ENCODE peak calls at places on chromosomes 3 and 15, in six cellular contexts. Z is left lung; V is activated naive CD8-positive, alpha-beta T cell treated with anti-CD3 and anti-CD28 coated beads, Interleukin-2, amount 50 U/mL, for 24 hours; A is K562; B is activated T-cell treated with anti-CD3 and anti-CD28 coated beads, Interleukin-2, amount 50 U/mL, for 4 hours; L is activated CD8-positive, alpha-beta memory T cell treated with anti-CD3 and anti-CD28 coated beads, Interleukin-2, amount 10 ng/mL, durations not matched to agents 7 days and 5 days. N is an unnamed sample.

GRCh38 chr3:178479860-178480259 is 56.4 kb upstream of the KCNMB2 start:
- ATAC-seq in L (no peak), Z (no peak), B (no peak), A (no peak), V (no peak), N (no peak)

GRCh38 chr3:132730891-132731580 is 8.8 kb upstream of the NPHP3 start:
- ATAC-seq in A (peak; percentile 87), V (peak; percentile 24), Z (peak; percentile 93), B (no peak), L (peak; percentile 47), N (peak; percentile 50)

GRCh38 chr15:31379577-31379976 is 52.9 kb downstream of the KLF13 start:
- ATAC-seq in L (no peak), V (no peak), B (no peak), Z (no peak), A (no peak), N (no peak)

GRCh38 chr15:62125763-62126162 is 39.3 kb downstream of the C2CD4B start:
- ATAC-seq in V (no peak), A (peak; percentile 86), B (no peak), Z (peak; percentile 89), L (no peak), N (peak; percentile 55)

GRCh38 chr3:195574497-195575304 is 9.0 kb downstream of the APOD start:
- ATAC-seq in V (no peak), B (no peak), Z (no peak), A (no peak), L (no peak), N (no peak)

GRCh38 chr15:38441130-38441519 is 12.8 kb upstream of the FAM98B start:
- ATAC-seq in A (no peak), L (no peak), B (no peak), Z (no peak), V (no peak), N (peak; percentile 17)

GRCh38 chr15:88902491-88902835 is 7.1 kb upstream of the HAPLN3 start:
- ATAC-seq in B (no peak), L (no peak), Z (no peak), A (no peak), V (no peak), N (no peak)

GRCh38 chr3:189394599-189395121 is 222.9 kb downstream of the TPRG1 start:
- ATAC-seq in B (peak; percentile 54), Z (no peak), V (peak; percentile 28), L (peak; percentile 88), A (no peak), N (no peak)

GRCh38 chr15:43238691-43239131 is 17.9 kb upstream of the EPB42 start:
- ATAC-seq in L (no peak), V (no peak), A (peak; percentile 42), Z (no peak), B (no peak), N (peak; percentile 71)

GRCh38 chr3:14273886-14274517 is 95.4 kb downstream of the LSM3 start:
- ATAC-seq in A (peak; percentile 45), B (no peak), V (no peak), Z (no peak), L (no peak), N (peak; percentile 56)

GRCh38 chr15:41599061-41599460 is 40.0 kb downstream of the TYRO3 start:
- ATAC-seq in B (no peak), Z (no peak), V (no peak), A (no peak), L (no peak), N (no peak)

GRCh38 chr15:86082619-86083377 is 3.1 kb downstream of the AGBL1 start:
- ATAC-seq in B (no peak), A (no peak), V (peak; percentile 40), L (no peak), Z (peak; percentile 65), N (no peak)

GRCh38 chr15:99310745-99311144 is 59.5 kb downstream of the LRRC28 start:
- ATAC-seq in Z (no peak), L (no peak), V (no peak), B (no peak), A (peak; percentile 41), N (no peak)

GRCh38 chr15:101070502-101071273 is 151.5 kb downstream of the LRRK1 start:
- ATAC-seq in A (no peak), Z (peak; percentile 65), V (peak; percentile 69), L (peak; percentile 45), B (peak; percentile 59), N (peak; percentile 37)

GRCh38 chr3:133964547-133964946 is 65.2 kb downstream of the SLCO2A1 start:
- ATAC-seq in B (no peak), A (no peak), Z (peak; percentile 26), V (no peak), L (no peak), N (peak; percentile 20)

GRCh38 chr15:41154412-41154811 is 38.3 kb upstream of the INO80 start:
- ATAC-seq in B (no peak), Z (no peak), L (no peak), A (no peak), V (no peak), N (no peak)

GRCh38 chr15:74725241-74725774 is at the start of gene CYP1A1:
- ATAC-seq in Z (peak; percentile 86), L (peak; percentile 27), V (peak; percentile 9), B (peak; percentile 51), A (peak; percentile 27), N (peak; percentile 50)

GRCh38 chr15:25705430-25706115 is 157.6 kb downstream of the ATP10A start:
- ATAC-seq in B (no peak), A (no peak), L (no peak), V (no peak), Z (no peak), N (no peak)

GRCh38 chr3:99249627-99250026 is 348.1 kb upstream of the DCBLD2 start:
- ATAC-seq in B (no peak), V (no peak), L (no peak), A (no peak), Z (no peak), N (no peak)

GRCh38 chr15:79743032-79743431 is 153.8 kb downstream of the MTHFS start:
- ATAC-seq in L (no peak), A (no peak), B (no peak), Z (no peak), V (no peak), N (no peak)

GRCh38 chr3:167318996-167319615 is 61.0 kb downstream of the ZBBX start:
- ATAC-seq in L (no peak), Z (no peak), V (no peak), A (no peak), B (no peak), N (no peak)

GRCh38 chr3:143793971-143794370 is 54.3 kb downstream of the SLC9A9 start:
- ATAC-seq in B (no peak), Z (no peak), V (no peak), A (no peak), L (no peak), N (peak; percentile 80)